ENCODE peak calls at places on chromosomes 6 and 20, in nine cellular contexts. One of them, this sample, is unnamed.

GRCh38 chr20:23404196-23404595 is 17.1 kb downstream of the NAPB start:
- DNase-seq in upper lobe of left lung: no peak
- DNase-seq in ovary: no peak
- DNase-seq in HepG2: peak
- DNase-seq in H1: no peak
- DNase-seq in A549: no peak
- DNase-seq in stomach: no peak
- DNase-seq in GM12878: no peak
- DNase-seq in transverse colon: no peak
- DNase-seq in this sample: no peak

GRCh38 chr6:129490551-129491245 is 219.3 kb downstream of the ARHGAP18 start:
- DNase-seq in transverse colon: peak
- DNase-seq in ovary: no peak
- DNase-seq in stomach: no peak
- DNase-seq in A549: peak
- DNase-seq in H1: no peak
- DNase-seq in GM12878: peak
- DNase-seq in HepG2: peak
- DNase-seq in upper lobe of left lung: peak
- DNase-seq in this sample: no peak

GRCh38 chr20:62927128-62927705 is 912 bp upstream of the DIDO1 start:
- DNase-seq in upper lobe of left lung: peak
- DNase-seq in H1: no peak
- DNase-seq in GM12878: no peak
- DNase-seq in HepG2: peak
- DNase-seq in ovary: no peak
- DNase-seq in A549: no peak
- DNase-seq in transverse colon: no peak
- DNase-seq in stomach: no peak
- DNase-seq in this sample: no peak

GRCh38 chr20:37297066-37297736 is 7.7 kb downstream of the MANBAL start:
- DNase-seq in upper lobe of left lung: no peak
- DNase-seq in transverse colon: no peak
- DNase-seq in ovary: peak
- DNase-seq in stomach: no peak
- DNase-seq in A549: no peak
- DNase-seq in GM12878: no peak
- DNase-seq in HepG2: no peak
- DNase-seq in H1: no peak
- DNase-seq in this sample: no peak

GRCh38 chr6:116025405-116025804 is 35.3 kb downstream of the FRK start:
- DNase-seq in upper lobe of left lung: no peak
- DNase-seq in A549: no peak
- DNase-seq in GM12878: no peak
- DNase-seq in H1: no peak
- DNase-seq in transverse colon: no peak
- DNase-seq in stomach: no peak
- DNase-seq in HepG2: no peak
- DNase-seq in ovary: no peak
- DNase-seq in this sample: no peak

GRCh38 chr6:128570439-128571063 is 50.2 kb upstream of the PTPRK start:
- DNase-seq in ovary: no peak
- DNase-seq in A549: no peak
- DNase-seq in upper lobe of left lung: no peak
- DNase-seq in stomach: no peak
- DNase-seq in HepG2: no peak
- DNase-seq in H1: no peak
- DNase-seq in GM12878: no peak
- DNase-seq in transverse colon: no peak
- DNase-seq in this sample: no peak

GRCh38 chr6:33926451-33926850 is 122.6 kb upstream of the MLN start:
- DNase-seq in ovary: no peak
- DNase-seq in transverse colon: no peak
- DNase-seq in A549: peak
- DNase-seq in GM12878: no peak
- DNase-seq in H1: no peak
- DNase-seq in upper lobe of left lung: no peak
- DNase-seq in HepG2: no peak
- DNase-seq in stomach: no peak
- DNase-seq in this sample: no peak

GRCh38 chr6:139325686-139326085 is 33.9 kb upstream of the TXLNB start:
- DNase-seq in HepG2: no peak
- DNase-seq in upper lobe of left lung: no peak
- DNase-seq in transverse colon: no peak
- DNase-seq in GM12878: no peak
- DNase-seq in stomach: no peak
- DNase-seq in H1: no peak
- DNase-seq in ovary: no peak
- DNase-seq in A549: no peak
- DNase-seq in this sample: no peak

GRCh38 chr6:84222426-84222825 is 5.0 kb downstream of the CEP162 start:
- DNase-seq in GM12878: no peak
- DNase-seq in A549: no peak
- DNase-seq in HepG2: no peak
- DNase-seq in transverse colon: no peak
- DNase-seq in H1: no peak
- DNase-seq in ovary: no peak
- DNase-seq in upper lobe of left lung: no peak
- DNase-seq in stomach: no peak
- DNase-seq in this sample: no peak

GRCh38 chr20:43463864-43464785 is 6.4 kb downstream of the SRSF6 start:
- DNase-seq in HepG2: no peak
- DNase-seq in transverse colon: no peak
- DNase-seq in ovary: no peak
- DNase-seq in upper lobe of left lung: no peak
- DNase-seq in GM12878: no peak
- DNase-seq in H1: no peak
- DNase-seq in stomach: no peak
- DNase-seq in A549: no peak
- DNase-seq in this sample: no peak

GRCh38 chr20:49477200-49477599 is 5.3 kb downstream of the KCNB1 start:
- DNase-seq in ovary: no peak
- DNase-seq in stomach: no peak
- DNase-seq in H1: no peak
- DNase-seq in HepG2: no peak
- DNase-seq in upper lobe of left lung: no peak
- DNase-seq in GM12878: no peak
- DNase-seq in A549: no peak
- DNase-seq in transverse colon: no peak
- DNase-seq in this sample: no peak

GRCh38 chr6:92496527-92496926 is 922.8 kb downstream of the EPHA7 start:
- DNase-seq in HepG2: no peak
- DNase-seq in A549: no peak
- DNase-seq in stomach: no peak
- DNase-seq in ovary: no peak
- DNase-seq in transverse colon: no peak
- DNase-seq in H1: no peak
- DNase-seq in upper lobe of left lung: no peak
- DNase-seq in GM12878: no peak
- DNase-seq in this sample: no peak

GRCh38 chr6:158633127-158633526 is 11.4 kb downstream of the DYNLT1 start:
- DNase-seq in transverse colon: no peak
- DNase-seq in H1: no peak
- DNase-seq in ovary: no peak
- DNase-seq in HepG2: no peak
- DNase-seq in GM12878: no peak
- DNase-seq in A549: no peak
- DNase-seq in upper lobe of left lung: peak
- DNase-seq in stomach: peak
- DNase-seq in this sample: no peak

GRCh38 chr6:89596484-89596883 is 42.1 kb downstream of the LYRM2 start:
- DNase-seq in H1: no peak
- DNase-seq in GM12878: no peak
- DNase-seq in A549: no peak
- DNase-seq in transverse colon: no peak
- DNase-seq in ovary: no peak
- DNase-seq in stomach: no peak
- DNase-seq in upper lobe of left lung: no peak
- DNase-seq in HepG2: no peak
- DNase-seq in this sample: no peak

GRCh38 chr6:111985202-111985731 is 68.6 kb upstream of the CCN6 start:
- DNase-seq in ovary: no peak
- DNase-seq in HepG2: no peak
- DNase-seq in A549: no peak
- DNase-seq in H1: peak
- DNase-seq in GM12878: no peak
- DNase-seq in upper lobe of left lung: peak
- DNase-seq in transverse colon: no peak
- DNase-seq in stomach: no peak
- DNase-seq in this sample: no peak

GRCh38 chr6:135830452-135830851 is 21.0 kb upstream of the PDE7B start:
- DNase-seq in ovary: no peak
- DNase-seq in stomach: no peak
- DNase-seq in HepG2: no peak
- DNase-seq in GM12878: no peak
- DNase-seq in H1: no peak
- DNase-seq in A549: no peak
- DNase-seq in upper lobe of left lung: no peak
- DNase-seq in transverse colon: no peak
- DNase-seq in this sample: no peak

GRCh38 chr20:32252189-32252588 is 25.3 kb upstream of the KIF3B start:
- DNase-seq in ovary: no peak
- DNase-seq in transverse colon: no peak
- DNase-seq in H1: no peak
- DNase-seq in HepG2: no peak
- DNase-seq in upper lobe of left lung: no peak
- DNase-seq in GM12878: no peak
- DNase-seq in A549: no peak
- DNase-seq in stomach: no peak
- DNase-seq in this sample: no peak

GRCh38 chr20:32247957-32248497 is 29.4 kb upstream of the KIF3B start:
- DNase-seq in HepG2: no peak
- DNase-seq in GM12878: no peak
- DNase-seq in transverse colon: no peak
- DNase-seq in ovary: no peak
- DNase-seq in stomach: no peak
- DNase-seq in A549: no peak
- DNase-seq in upper lobe of left lung: no peak
- DNase-seq in H1: no peak
- DNase-seq in this sample: no peak

GRCh38 chr20:32249030-32249738 is 28.3 kb upstream of the KIF3B start:
- DNase-seq in upper lobe of left lung: no peak
- DNase-seq in GM12878: no peak
- DNase-seq in H1: no peak
- DNase-seq in HepG2: no peak
- DNase-seq in transverse colon: no peak
- DNase-seq in ovary: no peak
- DNase-seq in A549: no peak
- DNase-seq in stomach: no peak
- DNase-seq in this sample: no peak

GRCh38 chr20:32251470-32251869 is 26.0 kb upstream of the KIF3B start:
- DNase-seq in ovary: no peak
- DNase-seq in A549: no peak
- DNase-seq in stomach: no peak
- DNase-seq in H1: no peak
- DNase-seq in GM12878: no peak
- DNase-seq in HepG2: no peak
- DNase-seq in upper lobe of left lung: no peak
- DNase-seq in transverse colon: no peak
- DNase-seq in this sample: no peak
- TF ChIP-seq POLR2A in ovary: no peak
- TF ChIP-seq POLR2A in A549: no peak
- TF ChIP-seq POLR2A in stomach: no peak
- TF ChIP-seq POLR2A in H1: no peak
- TF ChIP-seq POLR2A in GM12878: no peak
- TF ChIP-seq POLR2A in HepG2: no peak
- TF ChIP-seq POLR2A in upper lobe of left lung: no peak
- TF ChIP-seq POLR2A in transverse colon: no peak
- TF ChIP-seq POLR2A in this sample: no peak

GRCh38 chr20:45892828-45893500 is 1.8 kb downstream of the CTSA start:
- DNase-seq in stomach: no peak
- DNase-seq in ovary: no peak
- DNase-seq in HepG2: no peak
- DNase-seq in H1: no peak
- DNase-seq in transverse colon: peak
- DNase-seq in upper lobe of left lung: no peak
- DNase-seq in A549: no peak
- DNase-seq in GM12878: no peak
- DNase-seq in this sample: no peak
- TF ChIP-seq EP300 in stomach: no peak
- TF ChIP-seq EP300 in ovary: no peak
- TF ChIP-seq EP300 in HepG2: no peak
- TF ChIP-seq EP300 in H1: no peak
- TF ChIP-seq EP300 in transverse colon: no peak
- TF ChIP-seq EP300 in upper lobe of left lung: no peak
- TF ChIP-seq EP300 in A549: no peak
- TF ChIP-seq EP300 in GM12878: no peak
- TF ChIP-seq EP300 in this sample: no peak

GRCh38 chr6:166960609-166960978 is 4.2 kb upstream of the RNASET2 start:
- DNase-seq in A549: no peak
- DNase-seq in HepG2: no peak
- DNase-seq in H1: no peak
- DNase-seq in ovary: no peak
- DNase-seq in stomach: no peak
- DNase-seq in GM12878: no peak
- DNase-seq in transverse colon: no peak
- DNase-seq in upper lobe of left lung: no peak
- DNase-seq in this sample: no peak
- TF ChIP-seq POLR2A in A549: no peak
- TF ChIP-seq POLR2A in HepG2: no peak
- TF ChIP-seq POLR2A in H1: no peak
- TF ChIP-seq POLR2A in ovary: no peak
- TF ChIP-seq POLR2A in stomach: no peak
- TF ChIP-seq POLR2A in GM12878: no peak
- TF ChIP-seq POLR2A in transverse colon: no peak
- TF ChIP-seq POLR2A in upper lobe of left lung: no peak
- TF ChIP-seq POLR2A in this sample: no peak

DNA sequence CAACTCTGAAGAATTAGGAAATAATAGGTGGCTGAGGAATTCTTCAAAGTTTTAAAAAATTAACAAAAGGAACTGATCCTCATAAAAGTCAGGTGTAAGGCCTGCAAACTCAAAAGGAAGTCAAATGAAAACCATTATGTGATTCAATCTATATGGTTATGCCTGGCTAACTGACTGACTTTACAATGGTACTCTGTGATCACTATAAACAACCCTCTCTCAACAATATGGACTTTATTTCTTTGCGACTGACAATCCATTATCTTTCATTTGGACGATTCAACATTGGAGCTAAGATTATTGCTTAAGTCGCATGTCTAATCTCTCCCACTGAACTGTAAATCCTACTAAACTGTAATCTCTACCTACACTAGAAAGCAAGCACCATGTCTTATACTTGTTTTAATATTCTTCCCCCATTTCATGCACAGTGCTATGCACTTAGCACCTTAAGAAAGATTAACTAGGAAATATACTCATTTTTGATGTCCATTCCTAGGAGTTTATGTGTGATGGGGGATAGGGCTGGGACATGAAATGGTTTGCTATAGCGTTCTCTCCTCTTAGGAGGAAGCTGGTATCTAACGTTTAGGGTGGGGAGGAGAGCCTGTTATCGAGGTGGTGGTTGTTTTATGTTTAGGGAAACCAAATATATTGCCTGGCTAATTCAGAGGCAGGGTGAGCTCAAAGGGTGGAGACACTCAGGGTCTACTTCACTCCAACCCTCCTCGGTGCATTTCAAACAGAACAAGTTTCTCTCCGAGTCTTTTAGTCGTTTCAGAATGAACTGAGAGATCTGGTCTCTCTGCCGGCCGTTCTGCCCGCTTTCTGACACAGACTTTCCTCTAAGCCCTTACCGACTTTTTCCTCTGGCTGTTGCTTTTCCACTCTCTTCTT is 1.3 kb downstream of the STK38 start:
- DNase-seq in A549: no peak
- DNase-seq in H1: no peak
- DNase-seq in stomach: no peak
- DNase-seq in ovary: peak
- DNase-seq in GM12878: no peak
- DNase-seq in HepG2: no peak
- DNase-seq in transverse colon: peak
- DNase-seq in upper lobe of left lung: no peak
- DNase-seq in this sample: no peak
- TF ChIP-seq EP300 in A549: no peak
- TF ChIP-seq EP300 in H1: no peak
- TF ChIP-seq EP300 in stomach: no peak
- TF ChIP-seq EP300 in ovary: no peak
- TF ChIP-seq EP300 in GM12878: no peak
- TF ChIP-seq EP300 in HepG2: no peak
- TF ChIP-seq EP300 in transverse colon: no peak
- TF ChIP-seq EP300 in upper lobe of left lung: no peak
- TF ChIP-seq EP300 in this sample: no peak